ENCODE peak calls at places on chromosomes 1 and 21, in six cellular contexts. One of them, this sample, is unnamed.

GRCh38 chr1:35929730-35930592 is 944 bp upstream of the AGO3 start:
- DNase-seq in GM23338: peak; percentile 84
- DNase-seq in neural crest cell: peak; percentile 12
- DNase-seq in activated CD8-positive, alpha-beta T cell treated with anti-CD3 and anti-CD28 coated beads for 36 hours: peak; percentile 59
- DNase-seq in endothelial cell of umbilical vein: no peak
- DNase-seq in RWPE1: peak; percentile 37
- DNase-seq in this sample: no peak

GRCh38 chr21:41634858-41635257 is 126.9 kb upstream of the TMPRSS2 start:
- DNase-seq in GM23338: no peak
- DNase-seq in neural crest cell: no peak
- DNase-seq in activated CD8-positive, alpha-beta T cell treated with anti-CD3 and anti-CD28 coated beads for 36 hours: no peak
- DNase-seq in endothelial cell of umbilical vein: no peak
- DNase-seq in RWPE1: no peak
- DNase-seq in this sample: peak; percentile 89

GRCh38 chr1:100482167-100482566 is 55.8 kb upstream of the GPR88 start:
- DNase-seq in GM23338: no peak
- DNase-seq in neural crest cell: no peak
- DNase-seq in activated CD8-positive, alpha-beta T cell treated with anti-CD3 and anti-CD28 coated beads for 36 hours: no peak
- DNase-seq in endothelial cell of umbilical vein: peak; percentile 6
- DNase-seq in RWPE1: no peak
- DNase-seq in this sample: no peak

GRCh38 chr21:35414511-35415139 is 365.5 kb upstream of the RUNX1 start:
- DNase-seq in GM23338: peak; percentile 17
- DNase-seq in neural crest cell: no peak
- DNase-seq in activated CD8-positive, alpha-beta T cell treated with anti-CD3 and anti-CD28 coated beads for 36 hours: no peak
- DNase-seq in endothelial cell of umbilical vein: no peak
- DNase-seq in RWPE1: no peak
- DNase-seq in this sample: no peak

GRCh38 chr1:9628541-9629444 is 22.7 kb upstream of the PIK3CD start:
- DNase-seq in GM23338: no peak
- DNase-seq in neural crest cell: no peak
- DNase-seq in activated CD8-positive, alpha-beta T cell treated with anti-CD3 and anti-CD28 coated beads for 36 hours: peak; percentile 93
- DNase-seq in endothelial cell of umbilical vein: no peak
- DNase-seq in RWPE1: no peak
- DNase-seq in this sample: no peak

GRCh38 chr1:58365328-58365727 is 181.2 kb downstream of the OMA1 start:
- DNase-seq in GM23338: no peak
- DNase-seq in neural crest cell: no peak
- DNase-seq in activated CD8-positive, alpha-beta T cell treated with anti-CD3 and anti-CD28 coated beads for 36 hours: no peak
- DNase-seq in endothelial cell of umbilical vein: no peak
- DNase-seq in RWPE1: no peak
- DNase-seq in this sample: no peak

GRCh38 chr1:153375511-153375910 is at the start of gene S100A12:
- DNase-seq in GM23338: no peak
- DNase-seq in neural crest cell: no peak
- DNase-seq in activated CD8-positive, alpha-beta T cell treated with anti-CD3 and anti-CD28 coated beads for 36 hours: no peak
- DNase-seq in endothelial cell of umbilical vein: no peak
- DNase-seq in RWPE1: peak; percentile 88
- DNase-seq in this sample: peak; percentile 98

GRCh38 chr21:41217656-41218380 is 49.9 kb downstream of the BACE2 start:
- DNase-seq in GM23338: no peak
- DNase-seq in neural crest cell: no peak
- DNase-seq in activated CD8-positive, alpha-beta T cell treated with anti-CD3 and anti-CD28 coated beads for 36 hours: no peak
- DNase-seq in endothelial cell of umbilical vein: no peak
- DNase-seq in RWPE1: no peak
- DNase-seq in this sample: no peak

GRCh38 chr1:69657976-69658375 is 90.3 kb downstream of the LRRC7 start:
- DNase-seq in GM23338: no peak
- DNase-seq in neural crest cell: no peak
- DNase-seq in activated CD8-positive, alpha-beta T cell treated with anti-CD3 and anti-CD28 coated beads for 36 hours: no peak
- DNase-seq in endothelial cell of umbilical vein: no peak
- DNase-seq in RWPE1: no peak
- DNase-seq in this sample: no peak

GRCh38 chr1:92989936-92990582 is 28.8 kb upstream of the DIPK1A start:
- DNase-seq in GM23338: no peak
- DNase-seq in neural crest cell: no peak
- DNase-seq in activated CD8-positive, alpha-beta T cell treated with anti-CD3 and anti-CD28 coated beads for 36 hours: no peak
- DNase-seq in endothelial cell of umbilical vein: no peak
- DNase-seq in RWPE1: no peak
- DNase-seq in this sample: peak; percentile 65

GRCh38 chr1:183472488-183473285 is at the start of gene SMG7:
- DNase-seq in GM23338: peak; percentile 65
- DNase-seq in neural crest cell: peak; percentile 37
- DNase-seq in activated CD8-positive, alpha-beta T cell treated with anti-CD3 and anti-CD28 coated beads for 36 hours: peak; percentile 57
- DNase-seq in endothelial cell of umbilical vein: no peak
- DNase-seq in RWPE1: peak; percentile 46
- DNase-seq in this sample: no peak

GRCh38 chr1:183473286-183473536 is 912 bp downstream of the SMG7 start:
- DNase-seq in GM23338: no peak
- DNase-seq in neural crest cell: no peak
- DNase-seq in activated CD8-positive, alpha-beta T cell treated with anti-CD3 and anti-CD28 coated beads for 36 hours: peak; percentile 13
- DNase-seq in endothelial cell of umbilical vein: no peak
- DNase-seq in RWPE1: no peak
- DNase-seq in this sample: no peak

GRCh38 chr1:183470147-183470960 is 1.9 kb upstream of the SMG7 start:
- DNase-seq in GM23338: peak; percentile 70
- DNase-seq in neural crest cell: peak; percentile 69
- DNase-seq in activated CD8-positive, alpha-beta T cell treated with anti-CD3 and anti-CD28 coated beads for 36 hours: peak; percentile 97
- DNase-seq in endothelial cell of umbilical vein: peak; percentile 79
- DNase-seq in RWPE1: peak; percentile 71
- DNase-seq in this sample: peak; percentile 56

GRCh38 chr1:183470961-183471747 is 1.1 kb upstream of the SMG7 start:
- DNase-seq in GM23338: peak; percentile 84
- DNase-seq in neural crest cell: peak; percentile 67
- DNase-seq in activated CD8-positive, alpha-beta T cell treated with anti-CD3 and anti-CD28 coated beads for 36 hours: peak; percentile 82
- DNase-seq in endothelial cell of umbilical vein: peak; percentile 78
- DNase-seq in RWPE1: peak; percentile 59
- DNase-seq in this sample: peak; percentile 57

DNA sequence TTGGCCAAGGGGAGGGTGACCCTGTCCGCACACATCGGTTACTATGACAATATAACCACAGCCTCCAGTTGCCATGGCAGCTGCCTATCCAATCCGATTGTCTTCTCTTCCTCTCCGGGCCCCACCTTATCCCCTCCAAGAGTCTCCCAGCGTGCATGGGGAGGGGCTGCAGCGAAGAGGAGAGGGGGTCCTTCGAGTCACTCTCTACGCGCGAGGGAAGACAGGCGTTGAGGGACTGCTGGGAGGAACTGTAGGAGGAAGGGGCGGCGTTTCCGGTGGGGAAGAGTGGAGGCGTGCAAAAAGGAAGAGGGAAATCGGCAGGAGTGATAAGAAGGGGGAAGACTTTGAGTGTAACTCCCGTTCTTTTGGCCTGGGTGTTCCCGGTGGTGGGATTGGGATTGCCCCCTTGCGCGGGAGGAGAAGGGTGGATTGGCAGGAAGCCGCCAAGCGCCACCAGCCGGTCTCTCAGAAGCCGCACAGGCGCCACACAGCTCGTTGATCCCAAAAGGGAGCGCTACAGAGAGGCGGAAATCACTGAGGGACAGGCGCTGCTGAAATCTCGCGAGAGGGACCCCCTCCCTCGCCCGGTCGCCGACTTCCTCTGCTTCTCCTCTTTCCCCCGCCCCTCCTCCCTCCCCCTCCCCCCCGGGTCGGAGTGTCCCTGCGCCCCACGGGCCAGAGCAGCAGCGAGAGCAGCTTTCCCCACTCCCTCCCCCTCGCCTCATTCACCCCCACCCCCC is 381 bp upstream of the SMG7 start:
- DNase-seq in GM23338: peak; percentile 99
- DNase-seq in neural crest cell: peak; percentile 93
- DNase-seq in activated CD8-positive, alpha-beta T cell treated with anti-CD3 and anti-CD28 coated beads for 36 hours: peak; percentile 98
- DNase-seq in endothelial cell of umbilical vein: peak; percentile 96
- DNase-seq in RWPE1: peak; percentile 94
- DNase-seq in this sample: peak; percentile 82
- TF ChIP-seq CTCF in GM23338: no peak
- TF ChIP-seq CTCF in neural crest cell: no peak
- TF ChIP-seq CTCF in activated CD8-positive, alpha-beta T cell treated with anti-CD3 and anti-CD28 coated beads for 36 hours: no peak
- TF ChIP-seq CTCF in endothelial cell of umbilical vein: peak; percentile 11
- TF ChIP-seq CTCF in RWPE1: no peak
- TF ChIP-seq CTCF in this sample: no peak

DNA sequence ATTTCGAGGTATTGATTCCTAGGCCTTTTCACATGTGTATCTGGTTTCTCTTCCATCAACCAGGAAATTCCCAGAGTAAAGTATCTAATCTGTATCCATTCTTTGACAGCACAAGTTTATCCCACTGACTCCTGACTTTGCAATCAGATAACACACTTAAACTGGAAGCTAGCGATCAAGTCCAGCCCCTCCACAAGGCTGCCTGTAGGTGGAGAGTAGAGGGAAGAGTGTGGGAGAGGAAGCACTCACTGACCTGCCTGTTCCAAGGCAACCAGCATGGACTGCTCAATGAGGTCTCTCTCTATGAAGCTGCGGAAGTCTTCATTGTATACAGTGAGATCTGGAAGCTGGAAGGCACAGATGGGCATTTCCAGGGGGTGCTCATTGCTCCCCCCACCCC is 30.4 kb upstream of the MTMR11 start:
- DNase-seq in GM23338: no peak
- DNase-seq in neural crest cell: no peak
- DNase-seq in activated CD8-positive, alpha-beta T cell treated with anti-CD3 and anti-CD28 coated beads for 36 hours: no peak
- DNase-seq in endothelial cell of umbilical vein: no peak
- DNase-seq in RWPE1: no peak
- DNase-seq in this sample: no peak
- TF ChIP-seq CTCF in GM23338: no peak
- TF ChIP-seq CTCF in neural crest cell: no peak
- TF ChIP-seq CTCF in activated CD8-positive, alpha-beta T cell treated with anti-CD3 and anti-CD28 coated beads for 36 hours: no peak
- TF ChIP-seq CTCF in endothelial cell of umbilical vein: no peak
- TF ChIP-seq CTCF in RWPE1: no peak
- TF ChIP-seq CTCF in this sample: no peak

DNA sequence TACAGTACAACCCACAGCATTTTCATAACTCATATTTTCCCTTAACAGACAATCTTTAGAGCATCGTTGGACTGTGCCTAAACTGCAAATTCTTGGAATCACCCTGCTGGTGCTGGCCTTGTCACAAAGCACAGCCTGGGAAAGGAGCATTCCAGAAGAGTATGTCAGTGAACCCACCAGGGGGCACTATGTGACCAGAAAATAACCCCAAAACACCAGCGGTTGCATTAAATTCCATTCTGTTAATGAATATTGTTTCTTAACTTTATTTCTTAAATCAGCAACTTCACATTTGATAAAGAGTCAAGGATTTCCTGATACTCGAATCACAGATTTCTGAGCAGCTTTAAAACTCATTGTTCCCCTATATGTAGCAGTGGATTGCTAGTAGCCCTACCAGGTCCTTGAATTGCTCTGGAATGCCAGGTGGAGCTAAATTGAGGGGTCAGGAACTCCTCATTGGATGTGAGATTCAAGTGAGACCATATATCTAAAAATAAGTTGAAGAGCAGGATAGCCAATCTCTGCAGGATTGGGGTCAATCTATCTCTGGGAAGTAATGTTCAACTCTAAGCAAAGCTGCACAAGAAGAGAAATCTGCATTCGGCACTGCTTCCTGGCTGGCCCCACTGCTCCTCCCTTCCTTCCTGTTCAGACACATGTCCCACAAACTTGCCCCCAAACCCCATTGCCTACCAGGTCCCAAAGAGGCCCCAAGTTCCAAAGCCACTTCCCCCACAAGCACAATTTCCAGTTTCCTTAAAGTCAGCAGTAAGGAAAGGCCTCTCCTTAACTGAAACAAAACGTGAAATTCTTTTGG is 12.7 kb upstream of the RAB4A start:
- DNase-seq in GM23338: peak; percentile 89
- DNase-seq in neural crest cell: peak; percentile 68
- DNase-seq in activated CD8-positive, alpha-beta T cell treated with anti-CD3 and anti-CD28 coated beads for 36 hours: peak; percentile 71
- DNase-seq in endothelial cell of umbilical vein: peak; percentile 71
- DNase-seq in RWPE1: peak; percentile 61
- DNase-seq in this sample: peak; percentile 60
- TF ChIP-seq CTCF in GM23338: peak; percentile 97
- TF ChIP-seq CTCF in neural crest cell: peak; percentile 96
- TF ChIP-seq CTCF in activated CD8-positive, alpha-beta T cell treated with anti-CD3 and anti-CD28 coated beads for 36 hours: peak; percentile 96
- TF ChIP-seq CTCF in endothelial cell of umbilical vein: peak; percentile 68
- TF ChIP-seq CTCF in RWPE1: peak; percentile 74
- TF ChIP-seq CTCF in this sample: peak; percentile 62

DNA sequence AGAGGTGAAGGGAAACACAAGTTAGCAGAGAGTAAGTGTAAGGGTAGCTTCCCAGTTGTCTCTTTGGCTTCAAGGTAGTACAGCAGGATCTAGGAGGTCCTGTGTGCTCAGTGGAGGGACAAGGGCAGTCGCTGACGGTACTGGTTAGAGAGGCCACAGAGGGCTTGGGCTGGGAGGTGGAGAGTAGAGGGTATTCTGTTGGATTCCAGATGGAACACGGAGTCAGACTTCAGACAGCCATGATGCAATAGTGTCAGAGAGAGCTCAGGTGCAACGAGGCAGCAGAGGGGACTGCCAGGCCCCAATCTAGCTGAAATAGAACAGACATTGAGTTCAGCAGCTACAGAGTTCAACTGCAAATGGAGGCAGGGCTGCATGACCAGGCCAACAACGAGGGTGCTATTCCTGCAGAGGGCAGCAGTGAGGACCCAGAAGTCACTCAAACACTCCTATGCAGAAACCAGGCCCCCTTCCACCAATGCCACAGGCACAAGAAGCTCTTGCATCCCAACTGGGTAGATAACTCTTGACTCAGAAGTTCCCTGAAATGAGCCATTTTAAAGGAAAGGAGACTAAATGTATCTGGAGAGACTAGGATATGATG is 325.0 kb upstream of the ESRRG start:
- DNase-seq in GM23338: peak; percentile 77
- DNase-seq in neural crest cell: peak; percentile 3
- DNase-seq in activated CD8-positive, alpha-beta T cell treated with anti-CD3 and anti-CD28 coated beads for 36 hours: peak; percentile 19
- DNase-seq in endothelial cell of umbilical vein: no peak
- DNase-seq in RWPE1: no peak
- DNase-seq in this sample: no peak
- TF ChIP-seq CTCF in GM23338: peak; percentile 69
- TF ChIP-seq CTCF in neural crest cell: peak; percentile 33
- TF ChIP-seq CTCF in activated CD8-positive, alpha-beta T cell treated with anti-CD3 and anti-CD28 coated beads for 36 hours: no peak
- TF ChIP-seq CTCF in endothelial cell of umbilical vein: no peak
- TF ChIP-seq CTCF in RWPE1: no peak
- TF ChIP-seq CTCF in this sample: peak; percentile 52

GRCh38 chr1:111739984-111740765 is 980 bp upstream of the INKA2 start:
- DNase-seq in GM23338: peak; percentile 97
- DNase-seq in neural crest cell: peak; percentile 48
- DNase-seq in activated CD8-positive, alpha-beta T cell treated with anti-CD3 and anti-CD28 coated beads for 36 hours: peak; percentile 23
- DNase-seq in endothelial cell of umbilical vein: peak; percentile 59
- DNase-seq in RWPE1: peak; percentile 42
- DNase-seq in this sample: peak; percentile 56
- TF ChIP-seq CTCF in GM23338: no peak
- TF ChIP-seq CTCF in neural crest cell: no peak
- TF ChIP-seq CTCF in activated CD8-positive, alpha-beta T cell treated with anti-CD3 and anti-CD28 coated beads for 36 hours: no peak
- TF ChIP-seq CTCF in endothelial cell of umbilical vein: no peak
- TF ChIP-seq CTCF in RWPE1: no peak
- TF ChIP-seq CTCF in this sample: peak; percentile 5

GRCh38 chr1:199956005-199956404 is 71.5 kb upstream of the NR5A2 start:
- DNase-seq in GM23338: no peak
- DNase-seq in neural crest cell: no peak
- DNase-seq in activated CD8-positive, alpha-beta T cell treated with anti-CD3 and anti-CD28 coated beads for 36 hours: no peak
- DNase-seq in endothelial cell of umbilical vein: no peak
- DNase-seq in RWPE1: no peak
- DNase-seq in this sample: no peak

GRCh38 chr1:199955235-199955634 is 72.3 kb upstream of the NR5A2 start:
- DNase-seq in GM23338: no peak
- DNase-seq in neural crest cell: no peak
- DNase-seq in activated CD8-positive, alpha-beta T cell treated with anti-CD3 and anti-CD28 coated beads for 36 hours: no peak
- DNase-seq in endothelial cell of umbilical vein: no peak
- DNase-seq in RWPE1: no peak
- DNase-seq in this sample: no peak

GRCh38 chr1:199959033-199959774 is 68.3 kb upstream of the NR5A2 start:
- DNase-seq in GM23338: no peak
- DNase-seq in neural crest cell: no peak
- DNase-seq in activated CD8-positive, alpha-beta T cell treated with anti-CD3 and anti-CD28 coated beads for 36 hours: no peak
- DNase-seq in endothelial cell of umbilical vein: no peak
- DNase-seq in RWPE1: no peak
- DNase-seq in this sample: no peak

GRCh38 chr1:199959775-199960110 is 67.8 kb upstream of the NR5A2 start:
- DNase-seq in GM23338: no peak
- DNase-seq in neural crest cell: no peak
- DNase-seq in activated CD8-positive, alpha-beta T cell treated with anti-CD3 and anti-CD28 coated beads for 36 hours: no peak
- DNase-seq in endothelial cell of umbilical vein: no peak
- DNase-seq in RWPE1: no peak
- DNase-seq in this sample: no peak

GRCh38 chr1:199954701-199955100 is 72.8 kb upstream of the NR5A2 start:
- DNase-seq in GM23338: peak; percentile 85
- DNase-seq in neural crest cell: peak; percentile 18
- DNase-seq in activated CD8-positive, alpha-beta T cell treated with anti-CD3 and anti-CD28 coated beads for 36 hours: no peak
- DNase-seq in endothelial cell of umbilical vein: no peak
- DNase-seq in RWPE1: no peak
- DNase-seq in this sample: no peak
- TF ChIP-seq CTCF in GM23338: peak; percentile 84
- TF ChIP-seq CTCF in neural crest cell: peak; percentile 53
- TF ChIP-seq CTCF in activated CD8-positive, alpha-beta T cell treated with anti-CD3 and anti-CD28 coated beads for 36 hours: no peak
- TF ChIP-seq CTCF in endothelial cell of umbilical vein: peak; percentile 42
- TF ChIP-seq CTCF in RWPE1: no peak
- TF ChIP-seq CTCF in this sample: peak; percentile 36